ENCODE peak calls at places on chromosomes 12 and 14, in four cellular contexts. C, U, J and A are unnamed samples. For H3K36me3 and H3K4me1, the result is how much of the 10 kb centered on the place peaks cover.

GRCh38 chr12:75759842-75760260 is 248.4 kb upstream of the KRR1 start:
- DNase-seq in J (no peak), C (no peak), U (no peak), A (no peak)

GRCh38 chr12:52207895-52208294 is 16.1 kb upstream of the KRT80 start:
- DNase-seq in U (peak), J (no peak), C (no peak), A (no peak)

GRCh38 chr12:113278631-113279030 is 56.3 kb downstream of the SLC8B1 start:
- DNase-seq in U (no peak), J (no peak), C (no peak), A (peak)

GRCh38 chr12:117707861-117708260 is 260.9 kb downstream of the KSR2 start:
- DNase-seq in U (no peak), J (no peak), C (no peak), A (no peak)

GRCh38 chr14:101491841-101492240 is 69.5 kb upstream of the DIO3 start:
- DNase-seq in U (no peak), J (no peak), C (no peak), A (no peak)

GRCh38 chr12:66066071-66066928 is 64.2 kb downstream of the LLPH start:
- DNase-seq in J (peak), C (no peak), U (no peak), A (no peak)

GRCh38 chr12:116662612-116663144 is 75.2 kb downstream of the SPRING1 start:
- DNase-seq in U (no peak), J (peak), C (peak), A (peak)

GRCh38 chr14:24700511-24700910 is 66.5 kb upstream of the GZMB start:
- DNase-seq in J (no peak), U (no peak), C (no peak), A (no peak)

GRCh38 chr12:57899010-57899662 is 42.2 kb upstream of the ATP23 start:
- DNase-seq in C (peak), J (no peak), U (peak), A (peak)

GRCh38 chr12:6769681-6770080 is 2.6 kb upstream of the LAG3 start:
- DNase-seq in C (no peak), J (no peak), U (no peak), A (no peak)

GRCh38 chr12:121260091-121260490 is 36.4 kb downstream of the CAMKK2 start:
- DNase-seq in J (no peak), C (no peak), U (no peak), A (no peak)
- H3K36me3 ChIP-seq in J (under half), C (under half), U (half or more), A (under half)

GRCh38 chr14:34987180-34987579 is 4.4 kb downstream of the SRP54 start:
- DNase-seq in J (no peak), U (no peak), C (no peak), A (no peak)

GRCh38 chr14:34983148-34983760 is 462 bp downstream of the SRP54 start:
- DNase-seq in U (no peak), J (no peak), C (no peak), A (no peak)

GRCh38 chr14:34982421-34983147 is at the start of gene SRP54:
- DNase-seq in J (peak), C (peak), U (peak), A (peak)

GRCh38 chr14:34981743-34982420 is 910 bp upstream of the SRP54 start:
- DNase-seq in U (no peak), J (no peak), C (peak), A (no peak)

DNA sequence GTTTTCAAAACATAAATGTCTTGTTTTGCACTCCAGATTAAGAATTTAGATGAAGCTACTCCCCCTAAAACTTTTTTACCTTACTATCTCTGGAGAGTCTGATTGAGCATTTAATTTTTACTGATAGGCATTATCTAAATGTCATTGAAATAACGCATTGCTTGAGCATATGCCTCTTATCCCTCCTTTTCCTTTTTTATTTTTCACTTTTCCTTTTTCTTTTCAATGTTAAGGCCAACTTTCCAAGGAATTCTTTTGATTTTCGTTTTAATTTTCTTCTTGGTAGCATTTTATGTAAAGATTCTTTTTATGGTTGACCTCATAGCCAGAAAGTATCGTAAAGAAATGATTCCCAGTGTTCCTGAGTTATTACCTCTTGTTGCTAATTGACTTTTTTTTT is 2.9 kb downstream of the SRP54 start:
- DNase-seq in U (no peak), J (no peak), C (no peak), A (no peak)
- H3K4me1 ChIP-seq in U (half or more), J (half or more), C (under half), A (under half)

DNA sequence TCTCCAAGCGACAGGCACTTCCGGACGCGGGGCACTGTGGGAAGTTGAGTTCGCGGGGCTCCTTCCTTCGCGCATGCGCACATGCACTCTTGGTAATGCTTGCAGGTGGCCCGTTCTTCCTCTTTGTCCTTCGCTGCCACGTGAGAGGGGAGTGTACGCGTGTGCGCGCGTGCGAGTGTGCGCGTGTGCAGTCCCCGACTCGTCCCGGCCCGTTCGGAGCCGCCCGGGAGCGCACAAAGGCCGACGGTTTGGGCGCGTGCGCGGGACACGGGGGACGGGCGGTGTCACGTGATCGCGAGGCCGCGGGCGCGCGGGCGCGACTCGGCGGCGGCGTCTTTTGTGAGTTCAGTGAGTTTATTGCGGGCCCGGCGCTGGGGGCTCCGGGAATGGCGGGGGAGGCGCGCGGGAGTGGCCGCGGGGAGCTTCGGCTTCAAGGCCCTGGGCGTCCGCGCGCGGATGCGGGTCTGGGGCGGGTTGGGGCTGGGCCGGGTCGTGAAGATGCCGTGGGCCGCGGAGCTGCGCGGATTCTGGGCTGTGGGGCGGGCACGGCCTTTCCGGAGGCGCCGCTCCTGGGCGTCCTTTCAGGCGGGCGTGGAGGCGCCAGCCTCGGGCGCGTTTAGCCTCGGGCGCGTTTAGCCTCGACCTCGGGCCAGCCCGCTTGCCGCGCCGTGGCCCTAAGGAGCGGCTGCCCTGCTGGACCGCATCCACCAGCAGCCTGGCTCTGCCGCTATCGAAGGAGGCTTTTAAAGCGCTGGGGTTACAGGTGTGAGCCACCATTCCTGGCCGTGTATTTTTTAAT is at the start of gene ZNF84:
- DNase-seq in J (peak), C (peak), U (peak), A (peak)
- TF ChIP-seq EP300 in J (no peak), C (no peak), U (no peak), A (no peak)

GRCh38 chr14:104717137-104717536 is 6.9 kb upstream of the ADSS1 start:
- DNase-seq in U (no peak), C (no peak), J (no peak), A (no peak)

GRCh38 chr14:104715871-104716270 is 8.2 kb upstream of the ADSS1 start:
- DNase-seq in C (no peak), J (no peak), U (no peak), A (no peak)

GRCh38 chr14:104714681-104715080 is 9.3 kb upstream of the ADSS1 start:
- DNase-seq in U (no peak), C (no peak), J (no peak), A (no peak)

GRCh38 chr14:104714066-104714465 is 10.0 kb upstream of the ADSS1 start:
- DNase-seq in C (no peak), J (no peak), U (no peak), A (no peak)

GRCh38 chr14:104715416-104715815 is 8.6 kb upstream of the ADSS1 start:
- DNase-seq in J (no peak), C (no peak), U (no peak), A (no peak)
- H3K36me3 ChIP-seq in J (under half), C (under half), U (half or more), A (under half)

GRCh38 chr14:81529391-81529790 is 4.3 kb downstream of the SEL1L start:
- DNase-seq in U (no peak), C (no peak), J (no peak), A (no peak)
- H3K4me1 ChIP-seq in U (half or more), C (under half), J (under half), A (under half)